ENCODE peak calls at places on chromosomes 7 and 10, in ten cellular contexts. V is right lobe of liver, P is A549, U is uterus, A is stomach, S is transverse colon, X is testis, W is tibial nerve, Y is esophagus muscularis mucosa, F is IMR-90. C is an unnamed sample.

GRCh38 chr7:42278360-42278759 is 41.4 kb upstream of the GLI3 start:
- DNase-seq in P (no peak), V (no peak), U (no peak), S (no peak), F (no peak), Y (no peak), A (no peak), X (no peak), W (no peak), C (no peak)

GRCh38 chr7:139393621-139394215 is 34.0 kb downstream of the LUC7L2 start:
- DNase-seq in P (no peak), V (no peak), A (no peak), S (no peak), Y (no peak), X (no peak), F (no peak), U (no peak), W (no peak), C (no peak)

GRCh38 chr7:92504563-92504962 is 23.8 kb downstream of the PEX1 start:
- DNase-seq in X (peak; percentile 83), F (no peak), S (no peak), Y (no peak), U (no peak), V (no peak), W (no peak), A (no peak), P (no peak), C (peak; percentile 87)

GRCh38 chr10:29607576-29607975 is 27.2 kb downstream of the SVIL start:
- DNase-seq in S (no peak), U (no peak), P (no peak), W (no peak), F (no peak), Y (no peak), V (no peak), X (no peak), A (peak; percentile 16), C (no peak)

GRCh38 chr10:29435809-29436501 is 147.1 kb downstream of the LYZL1 start:
- DNase-seq in U (no peak), P (no peak), F (peak; percentile 75), V (no peak), S (no peak), Y (no peak), A (no peak), W (no peak), X (no peak), C (no peak)

GRCh38 chr10:80158598-80159127 is 26.1 kb downstream of the PLAC9 start:
- DNase-seq in S (peak; percentile 67), X (peak; percentile 74), U (peak; percentile 92), Y (peak; percentile 96), W (peak; percentile 73), V (no peak), A (peak; percentile 64), P (peak; percentile 81), F (peak; percentile 99), C (peak; percentile 90)

GRCh38 chr7:24831240-24831639 is 74.0 kb upstream of the GSDME start:
- DNase-seq in W (no peak), Y (no peak), V (no peak), A (no peak), X (no peak), F (peak; percentile 68), U (no peak), S (no peak), P (no peak), C (no peak)

GRCh38 chr10:28840954-28841353 is 163.6 kb downstream of the BAMBI start:
- DNase-seq in X (no peak), P (peak; percentile 56), S (no peak), U (no peak), Y (no peak), W (no peak), A (no peak), F (peak; percentile 60), V (no peak), C (no peak)

GRCh38 chr7:142866361-142867096 is 11.7 kb downstream of the EPHB6 start:
- DNase-seq in S (peak; percentile 41), P (peak; percentile 32), V (no peak), X (no peak), Y (peak; percentile 83), A (peak; percentile 61), U (no peak), W (no peak), F (no peak), C (peak; percentile 39)

GRCh38 chr7:7517661-7518236 is 17.9 kb downstream of the COL28A1 start:
- DNase-seq in W (no peak), A (no peak), X (no peak), V (no peak), F (no peak), S (no peak), Y (no peak), U (no peak), P (no peak), C (no peak)

GRCh38 chr10:4488924-4489323 is 337.1 kb upstream of the AKR1E2 start:
- DNase-seq in A (no peak), W (no peak), X (no peak), S (no peak), F (peak; percentile 21), P (no peak), V (no peak), U (no peak), Y (no peak), C (no peak)

GRCh38 chr10:77715081-77715480 is 77.5 kb upstream of the KCNMA1 start:
- DNase-seq in Y (peak; percentile 77), W (no peak), P (peak; percentile 23), X (no peak), F (no peak), U (no peak), A (no peak), V (no peak), S (no peak), C (no peak)

GRCh38 chr10:21368728-21369425 is 156.6 kb downstream of the SKIDA1 start:
- DNase-seq in F (peak; percentile 23), A (no peak), W (no peak), P (no peak), X (peak; percentile 92), S (no peak), U (peak; percentile 76), V (no peak), Y (no peak), C (peak; percentile 76)

GRCh38 chr7:151009340-151010001 is 14.8 kb downstream of the ATG9B start:
- DNase-seq in S (no peak), A (no peak), F (no peak), V (no peak), U (no peak), X (no peak), W (no peak), P (no peak), Y (no peak), C (no peak)

GRCh38 chr7:135792866-135793265 is 44.3 kb upstream of the FAM180A start:
- DNase-seq in V (no peak), X (no peak), Y (no peak), W (no peak), S (no peak), F (no peak), P (no peak), U (no peak), A (no peak), C (no peak)

GRCh38 chr10:110399163-110400094 is 94.7 kb upstream of the SMNDC1 start:
- DNase-seq in U (peak; percentile 64), S (no peak), W (no peak), V (no peak), X (peak; percentile 48), F (peak; percentile 99), P (peak; percentile 98), A (peak; percentile 62), Y (no peak), C (peak; percentile 76)

GRCh38 chr10:22002531-22003110 is 909 bp downstream of the DNAJC1 start:
- DNase-seq in S (no peak), Y (no peak), V (no peak), A (no peak), X (no peak), W (no peak), F (peak; percentile 63), P (peak; percentile 13), U (no peak), C (no peak)

GRCh38 chr10:97292097-97292861 is at the start of gene ARHGAP19:
- DNase-seq in U (peak; percentile 98), X (peak; percentile 98), Y (peak; percentile 99), S (peak; percentile 96), F (peak; percentile 99), A (peak; percentile 95), P (peak; percentile 99), W (peak; percentile 90), V (peak; percentile 96), C (peak; percentile 98)
- TF ChIP-seq POLR2A in U (peak; percentile 75), X (peak; percentile 65), Y (no peak), S (peak; percentile 85), F (peak; percentile 84), A (no peak), P (peak; percentile 72), W (peak; percentile 88), V (peak; percentile 84), C (peak; percentile 47)

GRCh38 chr7:27662490-27663205 is at the start of gene HIBADH:
- DNase-seq in U (peak; percentile 100), P (peak; percentile 99), X (peak; percentile 100), S (peak; percentile 99), F (peak; percentile 99), V (peak; percentile 100), Y (peak; percentile 100), A (peak; percentile 99), W (peak; percentile 98), C (peak; percentile 100)
- TF ChIP-seq CTCF in U (no peak), P (no peak), X (peak; percentile 38), S (no peak), F (peak; percentile 11), V (peak; percentile 26), Y (no peak), A (no peak), W (peak; percentile 70), C (peak; percentile 24)

GRCh38 chr10:114239117-114239993 is at the start of gene VWA2:
- DNase-seq in Y (peak; percentile 90), P (peak; percentile 22), F (no peak), X (peak; percentile 28), S (peak; percentile 57), V (peak; percentile 65), W (no peak), A (peak; percentile 76), U (no peak), C (no peak)
- H3K4me3 ChIP-seq in Y (peak within 1 kb of the TSS; percentile 47), P (peak within 1 kb of the TSS; percentile 48), F (no peak within 1 kb of the TSS), X (peak within 1 kb of the TSS; percentile 25), S (peak within 1 kb of the TSS; percentile 36), V (peak within 1 kb of the TSS; percentile 16), W (no peak within 1 kb of the TSS), A (peak within 1 kb of the TSS; percentile 51), U (no peak within 1 kb of the TSS), C (no peak within 1 kb of the TSS)

GRCh38 chr7:23593706-23594105 is 3.5 kb upstream of the CCDC126 start:
- DNase-seq in X (no peak), A (no peak), P (no peak), S (no peak), W (no peak), V (no peak), U (no peak), Y (no peak), F (no peak), C (no peak)

GRCh38 chr7:23597908-23598224 is 684 bp downstream of the CCDC126 start:
- DNase-seq in S (no peak), F (no peak), U (no peak), Y (no peak), P (no peak), V (no peak), W (no peak), A (no peak), X (peak; percentile 50), C (no peak)

GRCh38 chr7:23597064-23597907 is at the start of gene CCDC126:
- DNase-seq in X (peak; percentile 96), S (peak; percentile 95), W (peak; percentile 81), A (peak; percentile 93), P (peak; percentile 90), F (peak; percentile 87), V (peak; percentile 97), U (peak; percentile 90), Y (peak; percentile 96), C (peak; percentile 89)

GRCh38 chr7:23598321-23598720 is 1.1 kb downstream of the CCDC126 start:
- DNase-seq in V (no peak), W (no peak), U (no peak), A (no peak), Y (no peak), F (no peak), P (no peak), X (no peak), S (no peak), C (no peak)

GRCh38 chr7:23594879-23595604 is 2.1 kb upstream of the CCDC126 start:
- DNase-seq in X (no peak), W (no peak), U (no peak), V (no peak), P (no peak), F (no peak), S (no peak), Y (no peak), A (no peak), C (no peak)
- TF ChIP-seq POLR2A in X (no peak), W (no peak), U (no peak), V (no peak), P (no peak), F (no peak), S (no peak), Y (no peak), A (no peak), C (no peak)